ENCODE peak calls at places on chromosome 1, in five cellular contexts. K is adrenal gland, Y is natural killer cell, U is AG04450, F is osteoblast. Q is an unnamed sample.

GRCh38 chr1:27752372-27752771 is 20.6 kb upstream of the STX12 start:
- DNase-seq in K (no peak), Y (no peak), U (no peak), F (no peak), Q (no peak)

GRCh38 chr1:13801711-13802486 is 101.9 kb downstream of the PRDM2 start:
- DNase-seq in K (no peak), Y (no peak), U (no peak), F (peak), Q (peak)

GRCh38 chr1:10625076-10625475 is 150.3 kb downstream of the PEX14 start:
- DNase-seq in K (no peak), Y (no peak), U (no peak), F (no peak), Q (no peak)

GRCh38 chr1:201715801-201716741 is 112.9 kb upstream of the IPO9 start:
- DNase-seq in K (no peak), Y (no peak), U (no peak), F (no peak), Q (peak)

GRCh38 chr1:245247791-245248789 is 93.3 kb downstream of the KIF26B start:
- DNase-seq in K (no peak), Y (no peak), U (no peak), F (no peak), Q (no peak)

GRCh38 chr1:33762099-33762830 is 101.6 kb upstream of the HMGB4 start:
- DNase-seq in K (no peak), Y (no peak), U (peak), F (no peak), Q (peak)

GRCh38 chr1:176206006-176206960 is 803 bp downstream of the COP1 start:
- DNase-seq in K (peak), Y (peak), U (no peak), F (peak), Q (peak)

GRCh38 chr1:230201445-230201844 is 134.4 kb downstream of the GALNT2 start:
- DNase-seq in K (no peak), Y (no peak), U (no peak), F (no peak), Q (no peak)

GRCh38 chr1:210293191-210293607 is 35.5 kb upstream of the HHAT start:
- DNase-seq in K (no peak), Y (no peak), U (peak), F (peak), Q (peak)

GRCh38 chr1:46477153-46477929 is 12.3 kb upstream of the DMBX1 start:
- DNase-seq in K (peak), Y (peak), U (peak), F (peak), Q (peak)

GRCh38 chr1:35030338-35031102 is 1.2 kb downstream of the ZMYM6 start:
- DNase-seq in K (no peak), Y (no peak), U (no peak), F (peak), Q (no peak)

GRCh38 chr1:61142726-61143500 is 60.6 kb downstream of the NFIA start:
- DNase-seq in K (no peak), Y (no peak), U (no peak), F (no peak), Q (no peak)

GRCh38 chr1:246784621-246785535 is 60.7 kb downstream of the SCCPDH start:
- DNase-seq in K (no peak), Y (no peak), U (peak), F (peak), Q (peak)

GRCh38 chr1:47976267-47976666 is 20.9 kb downstream of the TRABD2B start:
- DNase-seq in K (no peak), Y (no peak), U (no peak), F (no peak), Q (no peak)

GRCh38 chr1:39407889-39408640 is 83.4 kb upstream of the BMP8A start:
- DNase-seq in K (no peak), Y (no peak), U (no peak), F (peak), Q (no peak)

GRCh38 chr1:205239078-205239477 is 11.3 kb downstream of the TMCC2 start:
- DNase-seq in K (no peak), Y (no peak), U (no peak), F (peak), Q (no peak)

GRCh38 chr1:63643926-63644325 is 50.7 kb downstream of the PGM1 start:
- DNase-seq in K (no peak), Y (no peak), U (no peak), F (no peak), Q (no peak)

GRCh38 chr1:224433041-224433670 is 1.4 kb downstream of the WDR26 start:
- DNase-seq in K (peak), Y (no peak), U (no peak), F (peak), Q (no peak)

GRCh38 chr1:48084826-48085225 is 87.6 kb upstream of the TRABD2B start:
- DNase-seq in K (no peak), Y (no peak), U (no peak), F (no peak), Q (no peak)

GRCh38 chr1:100862591-100862990 is 32.1 kb downstream of the EXTL2 start:
- DNase-seq in K (no peak), Y (no peak), U (peak), F (peak), Q (no peak)

GRCh38 chr1:109148838-109149555 is 35.1 kb downstream of the ELAPOR1 start:
- DNase-seq in K (no peak), Y (no peak), U (no peak), F (no peak), Q (no peak)

GRCh38 chr1:105172803-105173202 is 1423.1 kb downstream of the AMY1C start:
- DNase-seq in K (no peak), Y (no peak), U (no peak), F (no peak), Q (no peak)

GRCh38 chr1:10508511-10508951 is 33.8 kb downstream of the PEX14 start:
- DNase-seq in K (no peak), Y (no peak), U (no peak), F (no peak), Q (no peak)

GRCh38 chr1:80008934-80009333 is 1002.4 kb upstream of the ADGRL4 start:
- DNase-seq in K (no peak), Y (no peak), U (no peak), F (no peak), Q (no peak)

GRCh38 chr1:147496571-147496970 is 44.7 kb upstream of the BCL9 start:
- DNase-seq in K (peak), Y (no peak), U (peak), F (peak), Q (no peak)

GRCh38 chr1:9593492-9594465 is 5.1 kb downstream of the TMEM201 start:
- DNase-seq in K (peak), Y (no peak), U (no peak), F (peak), Q (peak)

GRCh38 chr1:58773406-58773840 is 10.4 kb downstream of the JUN start:
- DNase-seq in K (no peak), Y (no peak), U (no peak), F (peak), Q (peak)

GRCh38 chr1:238252033-238252802 is 361.5 kb upstream of the ZP4 start:
- DNase-seq in K (peak), Y (no peak), U (no peak), F (no peak), Q (no peak)

GRCh38 chr1:180234369-180235076 is 4.5 kb downstream of the LHX4 start:
- DNase-seq in K (no peak), Y (no peak), U (no peak), F (peak), Q (no peak)

GRCh38 chr1:193349046-193349535 is 162.7 kb upstream of the B3GALT2 start:
- DNase-seq in K (no peak), Y (no peak), U (no peak), F (no peak), Q (no peak)

GRCh38 chr1:44842763-44843655 is at the start of gene PTCH2:
- DNase-seq in K (peak), Y (no peak), U (peak), F (peak), Q (peak)

GRCh38 chr1:3596663-3597598 is 14.4 kb downstream of the MEGF6 start:
- DNase-seq in K (no peak), Y (no peak), U (no peak), F (peak), Q (no peak)

DNA sequence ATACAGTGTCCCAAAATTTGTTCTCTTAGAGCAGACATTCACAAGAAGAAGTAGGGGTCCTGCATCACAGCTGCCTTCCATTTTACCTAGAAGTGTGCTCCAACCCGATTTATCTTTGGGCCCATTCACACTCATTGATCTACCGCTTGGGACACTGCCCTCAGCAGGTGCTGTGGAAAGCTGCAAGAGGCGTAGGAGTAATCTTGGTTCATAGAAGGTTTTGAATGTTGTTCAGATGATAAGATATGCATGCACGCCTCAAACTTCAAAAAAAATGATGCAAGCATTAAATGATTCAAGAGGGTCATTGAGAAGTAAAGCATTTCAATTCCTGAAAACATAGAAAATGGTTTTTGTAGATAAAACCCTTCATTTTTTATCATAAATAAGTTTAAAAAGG is 18.6 kb upstream of the C1orf105 start:
- DNase-seq in K (no peak), Y (no peak), U (no peak), F (no peak), Q (no peak)
- TF ChIP-seq CTCF in K (no peak), Y (no peak), U (no peak), F (no peak), Q (no peak)

DNA sequence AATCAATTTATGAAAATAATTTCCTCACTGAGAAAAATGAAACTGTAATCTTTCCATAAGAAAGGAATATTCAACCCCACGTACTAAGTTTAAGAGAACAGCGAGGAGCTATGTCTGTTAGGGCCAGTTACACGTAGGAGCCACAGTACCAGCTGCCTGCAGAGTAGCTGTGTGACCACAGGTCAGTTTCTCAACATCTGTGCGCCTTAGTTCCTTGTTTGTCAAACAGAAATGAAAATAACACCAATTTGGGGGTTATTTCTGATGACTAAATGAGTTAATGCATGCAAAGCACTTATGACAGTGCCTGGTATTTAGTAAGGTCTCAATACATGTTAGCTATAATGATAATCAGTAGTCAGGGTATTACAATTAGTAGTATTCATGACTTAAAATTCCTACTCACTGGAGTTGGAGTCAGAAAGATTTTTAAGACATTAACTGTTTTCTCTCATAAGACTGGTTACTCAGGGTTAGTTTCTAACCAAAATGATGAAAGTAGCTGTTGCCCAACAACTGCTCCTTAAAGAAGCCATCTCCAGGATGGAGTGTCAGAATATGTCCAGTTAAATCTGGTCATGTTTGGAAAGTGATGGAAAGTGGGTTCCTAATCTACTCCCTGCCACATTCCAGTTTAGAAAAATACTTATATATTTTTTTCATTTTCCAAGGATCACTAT is 85.8 kb upstream of the ZNF648 start:
- DNase-seq in K (no peak), Y (no peak), U (no peak), F (no peak), Q (peak)
- TF ChIP-seq CTCF in K (no peak), Y (no peak), U (no peak), F (no peak), Q (no peak)

DNA sequence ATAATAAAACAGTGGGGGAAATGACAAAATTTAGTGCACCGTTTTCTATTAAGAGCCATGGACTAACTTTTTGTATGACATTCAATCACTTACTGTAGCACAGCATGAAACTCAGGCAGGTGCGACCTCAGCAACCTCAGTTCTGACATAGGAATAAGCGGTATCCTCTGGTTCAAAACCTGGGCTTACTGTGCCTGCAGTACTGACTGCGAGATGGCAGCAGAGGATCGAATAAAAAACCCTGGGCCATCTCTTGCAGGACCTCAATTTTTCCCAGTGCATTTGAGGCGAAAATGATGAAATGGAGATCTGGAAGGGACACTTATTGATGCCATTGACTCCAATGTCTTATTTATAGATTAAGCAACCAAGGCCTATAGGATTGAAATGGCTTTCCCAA is 214.7 kb downstream of the ADGRL2 start:
- DNase-seq in K (no peak), Y (no peak), U (no peak), F (no peak), Q (no peak)
- TF ChIP-seq CTCF in K (no peak), Y (no peak), U (no peak), F (no peak), Q (no peak)

GRCh38 chr1:154427173-154428139 is 22.3 kb downstream of the IL6R start:
- DNase-seq in K (peak), Y (no peak), U (no peak), F (no peak), Q (peak)
- TF ChIP-seq CTCF in K (no peak), Y (no peak), U (no peak), F (no peak), Q (no peak)

DNA sequence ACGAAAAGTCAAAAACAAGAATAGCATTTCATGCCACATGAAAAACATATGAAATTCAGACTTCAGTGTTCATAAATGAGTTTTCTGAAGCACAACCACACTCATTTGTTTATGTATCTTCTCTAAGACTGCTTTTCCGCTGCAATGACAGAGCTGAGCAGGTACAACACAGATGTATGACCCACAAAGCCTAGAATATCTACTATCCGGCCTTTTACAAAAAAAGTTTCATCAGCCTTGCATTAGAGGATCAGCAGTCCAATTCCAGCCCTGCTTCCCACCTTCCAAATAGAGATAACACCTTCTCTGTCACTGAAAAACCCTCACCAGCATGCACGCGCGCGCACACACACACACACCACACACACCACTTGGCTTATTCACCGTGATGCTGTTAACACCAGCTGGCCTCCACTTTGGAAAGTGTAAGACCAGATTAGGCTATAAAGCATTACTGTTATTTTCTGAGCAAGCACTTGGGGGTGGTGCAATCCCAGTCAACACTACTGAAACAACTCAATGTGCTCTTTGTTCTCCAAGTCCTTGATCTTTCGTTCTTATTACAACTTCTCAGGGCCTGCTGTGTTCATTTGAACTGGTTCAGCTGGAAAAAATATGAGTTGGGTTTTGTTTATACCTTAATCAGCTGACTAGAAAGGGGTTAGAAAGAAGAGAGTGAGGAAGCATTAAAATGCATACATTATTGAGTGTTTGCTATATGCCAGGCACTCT is 90.0 kb downstream of the GLUL start:
- DNase-seq in K (no peak), Y (no peak), U (no peak), F (no peak), Q (no peak)
- TF ChIP-seq CTCF in K (no peak), Y (no peak), U (no peak), F (no peak), Q (no peak)

DNA sequence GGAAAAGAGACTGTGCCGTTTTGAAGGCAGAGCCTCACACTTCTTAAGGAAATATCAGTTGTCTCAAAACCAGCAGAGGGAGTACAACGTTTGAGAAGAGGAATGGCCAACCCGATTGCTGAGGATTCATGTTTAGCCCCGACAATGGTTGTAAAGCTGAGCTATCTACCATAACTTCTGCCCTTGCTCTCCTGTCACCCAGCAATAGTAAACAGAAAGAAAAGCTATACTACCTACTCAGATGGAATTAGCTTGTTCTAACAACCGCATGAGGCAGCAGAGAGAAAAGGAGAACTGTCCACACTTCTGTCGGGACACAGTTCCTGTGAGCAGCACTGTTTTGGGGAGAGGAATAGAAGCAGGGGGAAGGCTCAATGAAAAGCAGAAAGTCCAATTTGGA is 91.2 kb downstream of the SLC45A1 start:
- DNase-seq in K (no peak), Y (no peak), U (no peak), F (peak), Q (no peak)
- TF ChIP-seq CTCF in K (peak), Y (no peak), U (peak), F (peak), Q (peak)

GRCh38 chr1:15684468-15685283 is 556 bp downstream of the PLEKHM2 start:
- DNase-seq in K (peak), Y (peak), U (no peak), F (peak), Q (peak)
- TF ChIP-seq CTCF in K (peak), Y (no peak), U (peak), F (peak), Q (peak)

DNA sequence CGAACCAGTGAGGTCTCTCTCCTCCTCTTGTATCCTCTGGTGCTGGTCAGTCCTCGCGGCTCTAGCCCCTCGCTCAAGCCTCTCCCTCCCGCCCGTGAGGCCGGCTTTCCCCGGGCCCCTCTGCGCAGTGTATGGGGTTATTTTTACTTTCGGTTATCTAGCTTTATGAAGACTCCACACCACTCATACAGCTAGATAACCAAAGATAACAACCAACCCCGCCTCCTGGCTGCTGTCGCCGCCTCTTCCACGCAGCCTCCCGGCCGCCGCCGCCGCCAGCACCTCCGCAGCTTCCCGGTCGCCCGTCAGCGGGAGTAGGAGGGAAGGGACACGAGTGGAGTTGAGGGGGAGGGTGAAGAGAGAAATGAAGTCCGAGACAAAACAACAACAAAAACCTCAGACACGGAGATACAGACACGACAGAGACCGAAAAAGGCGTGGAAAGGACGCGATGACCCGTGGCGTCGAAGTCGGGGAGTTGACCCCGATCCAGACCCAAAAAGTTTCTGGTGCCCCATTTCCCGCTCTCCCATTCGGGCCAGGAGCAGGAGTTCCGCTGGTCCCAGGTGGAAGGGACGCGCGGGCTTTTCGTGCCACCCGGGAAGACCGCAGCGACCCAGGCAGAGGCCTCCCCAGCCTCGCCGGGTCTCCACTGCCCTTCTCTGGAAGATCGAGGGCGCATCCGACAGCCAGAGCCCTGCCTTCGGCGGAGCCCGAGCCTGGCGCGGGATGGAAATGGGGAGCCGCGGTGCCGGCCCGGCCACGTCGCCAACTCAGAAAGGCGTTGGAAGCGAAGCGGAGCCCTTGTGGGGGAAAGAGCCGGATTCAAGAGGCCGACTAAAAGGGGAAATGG is 51.4 kb downstream of the RHBG start:
- DNase-seq in K (no peak), Y (peak), U (no peak), F (peak), Q (no peak)
- TF ChIP-seq CTCF in K (no peak), Y (no peak), U (no peak), F (no peak), Q (no peak)

GRCh38 chr1:40769815-40770214 is 13.8 kb upstream of the KCNQ4 start:
- DNase-seq in K (no peak), Y (no peak), U (no peak), F (peak), Q (no peak)
- TF ChIP-seq CTCF in K (no peak), Y (no peak), U (peak), F (peak), Q (no peak)

Q was measured in tibial artery.